ENCODE peak calls at places on chromosomes 1 and 21, in eight cellular contexts. H, I, V, A, T, F, E and N are unnamed samples.

GRCh38 chr1:247562169-247562568 is 13.2 kb downstream of the GCSAML start:
- DNase-seq in E (no peak), V (no peak), I (no peak), T (no peak), A (no peak), F (no peak), H (no peak), N (no peak)

GRCh38 chr1:17475729-17476128 is 36.3 kb upstream of the RCC2 start:
- DNase-seq in I (no peak), T (no peak), V (peak; percentile 27), F (peak; percentile 66), E (no peak), H (no peak), A (peak; percentile 9), N (no peak)

GRCh38 chr1:25061596-25061995 is 131.5 kb upstream of the RUNX3 start:
- DNase-seq in V (no peak), E (no peak), H (peak; percentile 46), T (no peak), A (no peak), I (no peak), F (no peak), N (no peak)

GRCh38 chr1:145751491-145752021 is 32.3 kb downstream of the CD160 start:
- DNase-seq in F (peak; percentile 16), A (no peak), H (no peak), V (peak; percentile 83), I (no peak), T (no peak), E (no peak), N (no peak)

GRCh38 chr1:210250998-210251679 is 18.5 kb downstream of the SERTAD4 start:
- DNase-seq in T (no peak), A (no peak), E (no peak), I (peak; percentile 62), V (no peak), F (peak; percentile 77), H (peak; percentile 77), N (no peak)

GRCh38 chr1:7257225-7257624 is 472.0 kb downstream of the CAMTA1 start:
- DNase-seq in F (no peak), H (no peak), E (no peak), V (no peak), A (no peak), T (no peak), I (no peak), N (no peak)

GRCh38 chr1:147336290-147336689 is 93.8 kb downstream of the CHD1L start:
- DNase-seq in T (no peak), V (no peak), I (no peak), E (no peak), A (no peak), F (no peak), H (no peak), N (no peak)

GRCh38 chr21:37496972-37497371 is 130.4 kb downstream of the DYRK1A start:
- DNase-seq in F (no peak), T (no peak), A (no peak), H (no peak), V (no peak), I (no peak), E (no peak), N (no peak)

GRCh38 chr21:34807881-34808568 is 139.2 kb downstream of the CLIC6 start:
- DNase-seq in V (peak; percentile 82), F (peak; percentile 72), A (no peak), H (no peak), I (peak; percentile 56), E (no peak), T (peak; percentile 88), N (peak; percentile 66)

GRCh38 chr1:94739521-94740061 is 80.6 kb upstream of the SLC44A3 start:
- DNase-seq in V (peak; percentile 83), H (no peak), E (no peak), I (no peak), A (no peak), T (no peak), F (no peak), N (peak; percentile 60)

GRCh38 chr1:110135268-110136065 is 14.8 kb upstream of the SLC6A17 start:
- DNase-seq in I (no peak), H (no peak), E (no peak), T (no peak), A (no peak), F (no peak), V (no peak), N (no peak)

GRCh38 chr1:167221126-167221803 is 579 bp downstream of the POU2F1 start:
- DNase-seq in A (peak; percentile 49), H (no peak), F (peak; percentile 74), E (peak; percentile 22), T (peak; percentile 70), V (no peak), I (no peak), N (peak; percentile 69)

GRCh38 chr1:47681735-47682134 is 243.9 kb downstream of the FOXD2 start:
- DNase-seq in H (no peak), I (no peak), V (no peak), A (no peak), F (no peak), E (no peak), T (peak; percentile 6), N (no peak)

GRCh38 chr1:236066828-236067386 is 2.0 kb upstream of the NID1 start:
- DNase-seq in F (no peak), H (peak; percentile 79), T (peak; percentile 68), E (peak; percentile 58), A (no peak), I (peak; percentile 79), V (no peak), N (peak; percentile 71)

GRCh38 chr21:41899431-41900202 is 20.5 kb upstream of the PRDM15 start:
- DNase-seq in T (no peak), V (no peak), I (no peak), F (no peak), A (no peak), E (no peak), H (no peak), N (no peak)

GRCh38 chr1:86616871-86617270 is 70.0 kb downstream of the CLCA4 start:
- DNase-seq in V (no peak), E (peak; percentile 43), T (no peak), A (no peak), H (no peak), I (no peak), F (peak; percentile 29), N (no peak)

GRCh38 chr21:32055305-32055704 is 182.5 kb downstream of the HUNK start:
- DNase-seq in F (no peak), H (no peak), A (no peak), I (no peak), T (no peak), V (no peak), E (no peak), N (no peak)

GRCh38 chr1:244988521-244988920 is 124.2 kb upstream of the HNRNPU start:
- DNase-seq in H (no peak), F (no peak), I (no peak), T (no peak), A (no peak), V (no peak), E (no peak), N (no peak)

GRCh38 chr21:45559216-45560105 is 17.2 kb upstream of the SLC19A1 start:
- DNase-seq in H (peak; percentile 47), E (no peak), A (no peak), T (peak; percentile 26), V (no peak), F (no peak), I (peak; percentile 27), N (no peak)

GRCh38 chr1:197116156-197116555 is 30.3 kb downstream of the ASPM start:
- DNase-seq in T (no peak), H (no peak), E (no peak), V (no peak), F (no peak), A (no peak), I (no peak), N (no peak)
- TF ChIP-seq CTCF in T (no peak), H (no peak), E (no peak), V (no peak), F (no peak), A (no peak), I (no peak), N (no peak)

GRCh38 chr1:165234149-165234548 is 122.4 kb downstream of the LMX1A start:
- DNase-seq in A (no peak), T (no peak), E (no peak), V (no peak), F (no peak), H (no peak), I (no peak), N (no peak)

GRCh38 chr1:165235158-165235776 is 121.2 kb downstream of the LMX1A start:
- DNase-seq in T (no peak), I (no peak), A (no peak), E (no peak), H (no peak), F (peak; percentile 16), V (no peak), N (peak; percentile 12)

GRCh38 chr1:165240486-165240885 is 116.0 kb downstream of the LMX1A start:
- DNase-seq in I (no peak), V (no peak), H (no peak), F (no peak), A (no peak), E (no peak), T (no peak), N (no peak)

GRCh38 chr1:165239873-165240272 is 116.6 kb downstream of the LMX1A start:
- DNase-seq in A (no peak), T (no peak), V (no peak), F (no peak), E (no peak), H (no peak), I (no peak), N (no peak)

GRCh38 chr1:165235777-165236285 is 120.7 kb downstream of the LMX1A start:
- DNase-seq in T (no peak), V (no peak), A (no peak), F (peak; percentile 11), I (no peak), H (no peak), E (no peak), N (peak; percentile 50)
- H3K27ac ChIP-seq in T (no peak overlapping the region), V (no peak overlapping the region), A (no peak overlapping the region), F (no peak overlapping the region), I (no peak overlapping the region), H (no peak overlapping the region), E (no peak overlapping the region), N (no peak overlapping the region)

GRCh38 chr1:116763787-116764465 is 9.7 kb downstream of the CD2 start:
- DNase-seq in T (no peak), I (no peak), E (no peak), F (peak; percentile 40), A (peak; percentile 70), H (no peak), V (no peak), N (no peak)
- TF ChIP-seq CTCF in T (no peak), I (peak; percentile 37), E (no peak), F (peak; percentile 32), A (peak; percentile 90), H (peak; percentile 36), V (peak; percentile 44), N (peak; percentile 31)

DNA sequence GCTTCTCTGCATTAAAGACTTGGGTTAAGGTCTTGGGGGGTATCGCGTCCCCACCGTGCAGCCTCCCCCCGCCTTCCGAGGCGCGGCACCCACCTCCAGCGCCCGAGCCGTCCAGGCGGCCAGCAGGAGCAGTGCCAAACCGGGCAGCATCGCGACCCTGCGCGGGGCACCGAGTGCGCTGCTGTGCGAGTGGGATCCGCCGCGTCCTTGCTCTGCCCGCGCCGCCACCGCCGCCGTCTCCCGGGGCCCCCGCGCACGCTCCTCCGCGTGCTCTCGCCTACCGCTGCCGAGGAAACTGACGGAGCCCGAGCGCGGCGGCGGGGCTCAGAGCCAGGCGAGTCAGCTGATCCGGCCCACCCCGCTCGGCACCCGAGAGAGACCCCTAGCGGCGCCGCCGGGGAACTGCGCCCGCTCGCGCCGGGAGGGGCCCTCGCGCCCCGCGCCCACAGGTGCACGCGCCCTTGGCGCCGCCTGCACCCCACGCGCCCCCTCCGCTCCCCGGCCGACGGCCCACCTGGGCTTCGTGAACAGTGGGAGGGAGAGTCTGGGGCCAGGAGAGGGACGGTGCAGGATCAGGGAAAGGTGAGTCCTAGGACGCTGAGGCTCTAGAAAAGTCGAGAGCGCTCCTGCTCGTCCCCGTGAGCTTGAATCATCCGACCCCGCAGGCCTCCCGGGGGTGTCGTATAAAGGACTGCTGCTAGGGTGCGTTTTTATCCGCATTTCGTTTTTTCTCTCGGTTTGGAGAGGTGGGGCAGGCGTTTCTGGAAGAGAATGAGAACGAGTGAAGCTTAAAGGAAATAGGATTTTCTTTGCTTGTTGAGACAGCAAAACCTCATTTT is at the start of gene APP:
- DNase-seq in T (peak; percentile 87), V (peak; percentile 43), F (peak; percentile 92), A (peak; percentile 84), H (peak; percentile 94), E (peak; percentile 69), I (peak; percentile 90), N (peak; percentile 90)
- H3K27ac ChIP-seq in T (peak within 1 kb of the TSS; percentile 89), V (peak within 1 kb of the TSS; percentile 77), F (peak within 1 kb of the TSS; percentile 92), A (no peak within 1 kb of the TSS), H (peak within 1 kb of the TSS; percentile 85), E (peak within 1 kb of the TSS; percentile 86), I (peak within 1 kb of the TSS; percentile 85), N (peak within 1 kb of the TSS; percentile 68)